ENCODE peak calls at places on chromosomes 3 and 15, in seven cellular contexts. K, J, A, X, H, U and R are unnamed samples.

GRCh38 chr15:92801774-92802464 is 98.2 kb upstream of the CHD2 start:
- DNase-seq in K (no peak), J (peak; percentile 94), A (no peak), X (no peak), H (no peak), U (no peak), R (no peak)

GRCh38 chr15:99137111-99137546 is 32.2 kb downstream of the SYNM start:
- DNase-seq in K (no peak), J (no peak), A (no peak), X (no peak), H (no peak), U (peak; percentile 97), R (no peak)

GRCh38 chr3:24202071-24202470 is 257.0 kb downstream of the NR1D2 start:
- DNase-seq in K (no peak), J (no peak), A (no peak), X (no peak), H (no peak), U (no peak), R (no peak)

GRCh38 chr15:70265986-70266385 is 168.3 kb upstream of the TLE3 start:
- DNase-seq in K (no peak), J (no peak), A (no peak), X (no peak), H (no peak), U (no peak), R (no peak)

GRCh38 chr15:99443056-99443756 is 122.6 kb upstream of the MEF2A start:
- DNase-seq in K (no peak), J (no peak), A (no peak), X (no peak), H (no peak), U (no peak), R (no peak)

GRCh38 chr3:25727316-25727715 is 55.9 kb downstream of the NGLY1 start:
- DNase-seq in K (no peak), J (no peak), A (no peak), X (no peak), H (no peak), U (peak; percentile 24), R (no peak)

GRCh38 chr3:159168788-159169187 is 366.9 kb downstream of the MFSD1 start:
- DNase-seq in K (no peak), J (no peak), A (no peak), X (no peak), H (no peak), U (no peak), R (no peak)

GRCh38 chr3:13537926-13538325 is 11.0 kb upstream of the FBLN2 start:
- DNase-seq in K (no peak), J (peak; percentile 91), A (no peak), X (no peak), H (peak; percentile 92), U (no peak), R (peak; percentile 48)